ENCODE peak calls at places on chromosome 13, in six cellular contexts. One of them, this sample, is unnamed.

GRCh38 chr13:20274466-20274865 is 42.3 kb upstream of the GJB6 start:
- DNase-seq in PC-3: peak
- DNase-seq in GM12865: no peak
- DNase-seq in pancreas: no peak
- DNase-seq in ascending aorta: no peak
- DNase-seq in GM19239: no peak
- DNase-seq in this sample: no peak

GRCh38 chr13:77696006-77696862 is 1.3 kb upstream of the SLAIN1 start:
- DNase-seq in GM19239: no peak
- DNase-seq in PC-3: peak
- DNase-seq in ascending aorta: no peak
- DNase-seq in pancreas: no peak
- DNase-seq in GM12865: peak
- DNase-seq in this sample: peak

GRCh38 chr13:26965976-26966375 is 205.4 kb upstream of the GPR12 start:
- DNase-seq in GM12865: no peak
- DNase-seq in ascending aorta: no peak
- DNase-seq in GM19239: no peak
- DNase-seq in pancreas: peak
- DNase-seq in PC-3: no peak
- DNase-seq in this sample: no peak

GRCh38 chr13:113364371-113364932 is 522 bp upstream of the GRTP1 start:
- DNase-seq in GM12865: no peak
- DNase-seq in ascending aorta: peak
- DNase-seq in PC-3: no peak
- DNase-seq in pancreas: peak
- DNase-seq in GM19239: no peak
- DNase-seq in this sample: no peak

GRCh38 chr13:41222259-41222852 is 28.0 kb upstream of the KBTBD7 start:
- DNase-seq in pancreas: peak
- DNase-seq in ascending aorta: peak
- DNase-seq in GM12865: peak
- DNase-seq in GM19239: peak
- DNase-seq in PC-3: peak
- DNase-seq in this sample: peak

GRCh38 chr13:32650705-32651311 is 64.6 kb downstream of the PDS5B start:
- DNase-seq in PC-3: peak
- DNase-seq in GM19239: peak
- DNase-seq in GM12865: peak
- DNase-seq in ascending aorta: peak
- DNase-seq in pancreas: peak
- DNase-seq in this sample: peak

GRCh38 chr13:93173656-93174055 is 53.0 kb upstream of the GPC6 start:
- DNase-seq in PC-3: no peak
- DNase-seq in pancreas: no peak
- DNase-seq in GM19239: no peak
- DNase-seq in ascending aorta: no peak
- DNase-seq in GM12865: no peak
- DNase-seq in this sample: no peak

GRCh38 chr13:87235621-87236020 is 435.6 kb upstream of the SLITRK5 start:
- DNase-seq in PC-3: peak
- DNase-seq in ascending aorta: no peak
- DNase-seq in GM19239: no peak
- DNase-seq in GM12865: no peak
- DNase-seq in pancreas: no peak
- DNase-seq in this sample: no peak

GRCh38 chr13:55432814-55433213 is 1707.9 kb upstream of the PRR20A start:
- DNase-seq in PC-3: peak
- DNase-seq in GM12865: no peak
- DNase-seq in GM19239: no peak
- DNase-seq in pancreas: no peak
- DNase-seq in ascending aorta: no peak
- DNase-seq in this sample: no peak

GRCh38 chr13:72952529-72953141 is 106.2 kb upstream of the KLF5 start:
- DNase-seq in ascending aorta: no peak
- DNase-seq in GM19239: no peak
- DNase-seq in GM12865: no peak
- DNase-seq in PC-3: peak
- DNase-seq in pancreas: peak
- DNase-seq in this sample: no peak

GRCh38 chr13:102598061-102598460 is 1.3 kb downstream of the TPP2 start:
- DNase-seq in PC-3: no peak
- DNase-seq in ascending aorta: no peak
- DNase-seq in pancreas: no peak
- DNase-seq in GM19239: no peak
- DNase-seq in GM12865: no peak
- DNase-seq in this sample: no peak

GRCh38 chr13:31587696-31588266 is 151.5 kb upstream of the RXFP2 start:
- DNase-seq in ascending aorta: no peak
- DNase-seq in PC-3: no peak
- DNase-seq in GM19239: no peak
- DNase-seq in GM12865: no peak
- DNase-seq in pancreas: no peak
- DNase-seq in this sample: no peak

GRCh38 chr13:42525035-42525504 is 48.9 kb upstream of the TNFSF11 start:
- DNase-seq in pancreas: no peak
- DNase-seq in GM12865: no peak
- DNase-seq in GM19239: no peak
- DNase-seq in ascending aorta: no peak
- DNase-seq in PC-3: peak
- DNase-seq in this sample: no peak

GRCh38 chr13:45500492-45501174 is 35.9 kb downstream of the COG3 start:
- DNase-seq in PC-3: peak
- DNase-seq in GM19239: no peak
- DNase-seq in pancreas: no peak
- DNase-seq in GM12865: no peak
- DNase-seq in ascending aorta: no peak
- DNase-seq in this sample: no peak

GRCh38 chr13:111548805-111549204 is 228.4 kb downstream of the TEX29 start:
- DNase-seq in GM19239: no peak
- DNase-seq in ascending aorta: no peak
- DNase-seq in GM12865: no peak
- DNase-seq in pancreas: no peak
- DNase-seq in PC-3: no peak
- DNase-seq in this sample: no peak

GRCh38 chr13:38415233-38415632 is 65.6 kb downstream of the UFM1 start:
- DNase-seq in PC-3: no peak
- DNase-seq in GM19239: peak
- DNase-seq in GM12865: peak
- DNase-seq in pancreas: no peak
- DNase-seq in ascending aorta: no peak
- DNase-seq in this sample: peak

GRCh38 chr13:26529441-26529840 is 28.0 kb upstream of the WASF3 start:
- DNase-seq in GM12865: peak
- DNase-seq in ascending aorta: no peak
- DNase-seq in pancreas: no peak
- DNase-seq in GM19239: peak
- DNase-seq in PC-3: peak
- DNase-seq in this sample: peak

GRCh38 chr13:41467546-41467945 is 10.2 kb downstream of the RGCC start:
- DNase-seq in PC-3: no peak
- DNase-seq in ascending aorta: no peak
- DNase-seq in GM12865: no peak
- DNase-seq in pancreas: no peak
- DNase-seq in GM19239: no peak
- DNase-seq in this sample: no peak

This sample was measured in MM.1S.